ENCODE peak calls at places on chromosomes 12 and 14, in five cellular contexts. V is activated T-cell treated with anti-CD3 and anti-CD28 coated beads, Interleukin-2, amount 50 U/mL, for 4 hours; C is germinal center; O is renal cortical epithelial cell; R is CD4-positive, CD25-positive, alpha-beta regulatory T cell. A is an unnamed sample.

GRCh38 chr14:91144425-91145145 is 30.7 kb downstream of the DGLUCY start:
- DNase-seq in V (no peak), O (peak; percentile 27), R (no peak), C (no peak), A (no peak)

GRCh38 chr12:12684375-12685106 is 11.4 kb downstream of the GPR19 start:
- DNase-seq in C (no peak), O (no peak), V (no peak), R (peak; percentile 29), A (peak; percentile 42)

GRCh38 chr12:50061946-50062725 is 4.7 kb downstream of the ASIC1 start:
- DNase-seq in V (no peak), R (no peak), O (no peak), C (no peak), A (no peak)

GRCh38 chr14:102164241-102164641 is 24.5 kb downstream of the WDR20 start:
- DNase-seq in C (no peak), O (peak; percentile 79), R (no peak), V (no peak), A (no peak)

GRCh38 chr12:110109037-110109836 is 14.9 kb upstream of the IFT81 start:
- DNase-seq in C (no peak), V (no peak), R (no peak), O (peak; percentile 88), A (no peak)

GRCh38 chr14:94844593-94844992 is 74.7 kb upstream of the GSC start:
- DNase-seq in R (no peak), C (no peak), V (no peak), O (no peak), A (no peak)

GRCh38 chr12:109982211-109982610 is 14.0 kb downstream of the GIT2 start:
- DNase-seq in C (no peak), O (no peak), R (no peak), V (no peak), A (no peak)

GRCh38 chr12:100661300-100661951 is 87.9 kb downstream of the GAS2L3 start:
- DNase-seq in O (no peak), V (no peak), C (no peak), R (no peak), A (no peak)

GRCh38 chr14:69137456-69138188 is 15.3 kb downstream of the DCAF5 start:
- DNase-seq in V (no peak), R (no peak), C (no peak), O (no peak), A (no peak)

GRCh38 chr14:100203962-100204834 is 34.7 kb upstream of the YY1 start:
- DNase-seq in V (no peak), R (no peak), C (no peak), O (peak; percentile 86), A (no peak)

GRCh38 chr12:91633734-91634357 is 451.2 kb upstream of the DCN start:
- DNase-seq in R (no peak), C (no peak), V (peak; percentile 23), O (no peak), A (no peak)

GRCh38 chr12:51262758-51263177 is 7.4 kb downstream of the SMAGP start:
- DNase-seq in O (peak; percentile 73), C (no peak), V (no peak), R (peak; percentile 37), A (no peak)

GRCh38 chr12:76552343-76552938 is 7.1 kb downstream of the OSBPL8 start:
- DNase-seq in O (peak; percentile 58), C (no peak), R (no peak), V (no peak), A (no peak)

GRCh38 chr14:37234222-37234621 is 36.5 kb downstream of the MIPOL1 start:
- DNase-seq in V (no peak), O (no peak), C (no peak), R (no peak), A (no peak)

GRCh38 chr14:81246561-81247270 is 26.0 kb upstream of the GTF2A1 start:
- DNase-seq in V (no peak), C (no peak), O (peak; percentile 23), R (peak; percentile 33), A (no peak)

GRCh38 chr12:116366456-116366776 is 88.9 kb upstream of the MED13L start:
- DNase-seq in O (no peak), V (no peak), R (no peak), C (no peak), A (no peak)

GRCh38 chr12:55659486-55660385 is 23.0 kb downstream of the OR10P1 start:
- DNase-seq in V (no peak), R (no peak), C (no peak), O (no peak), A (peak; percentile 50)

GRCh38 chr14:32397871-32398640 is 69.0 kb downstream of the AKAP6 start:
- DNase-seq in O (peak; percentile 96), V (no peak), R (no peak), C (no peak), A (no peak)

GRCh38 chr14:37384870-37385596 is 187.3 kb downstream of the MIPOL1 start:
- DNase-seq in O (no peak), V (no peak), C (no peak), R (no peak), A (no peak)

GRCh38 chr12:19882418-19882817 is 443.1 kb downstream of the AEBP2 start:
- DNase-seq in V (no peak), R (no peak), O (no peak), C (no peak), A (no peak)

GRCh38 chr12:66668311-66668710 is 10.6 kb downstream of the GRIP1 start:
- DNase-seq in R (no peak), O (peak; percentile 18), V (no peak), C (no peak), A (no peak)

GRCh38 chr14:33679461-33680225 is 271.2 kb downstream of the EGLN3 start:
- DNase-seq in R (no peak), V (no peak), O (peak; percentile 80), C (no peak), A (no peak)

GRCh38 chr12:128644664-128645296 is 179.0 kb downstream of the SLC15A4 start:
- DNase-seq in V (peak; percentile 7), O (no peak), C (peak; percentile 56), R (peak; percentile 16), A (peak; percentile 50)

GRCh38 chr12:125198647-125199046 is 133.4 kb downstream of the AACS start:
- DNase-seq in C (no peak), V (no peak), O (no peak), R (no peak), A (no peak)

GRCh38 chr12:76144253-76144564 is 59.7 kb upstream of the NAP1L1 start:
- DNase-seq in O (no peak), C (no peak), R (no peak), V (peak; percentile 45), A (no peak)

A was measured in NAMALWA.